ENCODE peak calls at places on chromosomes 1 and 21, in five cellular contexts. One of them, this sample, is unnamed.

GRCh38 chr21:37193006-37193405 is 74.1 kb downstream of the VPS26C start:
- DNase-seq in activated naive CD4-positive, alpha-beta T cell treated with anti-CD3 and anti-CD28 coated beads, Interleukin-2, amount 50 U/mL, for 16 hours: no peak
- DNase-seq in NCI-H2171 treated with DMSO at 0.1 percent for 48 hours: no peak
- DNase-seq in activated CD4-positive, alpha-beta T cell treated with anti-CD3 and anti-CD28 coated beads, Interleukin-2, amount 50 U/mL, for 1 hour: no peak
- DNase-seq in occipital lobe: no peak
- DNase-seq in this sample: no peak

GRCh38 chr21:29546071-29546470 is 247.3 kb downstream of the BACH1 start:
- DNase-seq in activated naive CD4-positive, alpha-beta T cell treated with anti-CD3 and anti-CD28 coated beads, Interleukin-2, amount 50 U/mL, for 16 hours: no peak
- DNase-seq in NCI-H2171 treated with DMSO at 0.1 percent for 48 hours: no peak
- DNase-seq in activated CD4-positive, alpha-beta T cell treated with anti-CD3 and anti-CD28 coated beads, Interleukin-2, amount 50 U/mL, for 1 hour: no peak
- DNase-seq in occipital lobe: no peak
- DNase-seq in this sample: no peak

GRCh38 chr1:109770331-109771095 is 6.8 kb upstream of the EPS8L3 start:
- DNase-seq in activated naive CD4-positive, alpha-beta T cell treated with anti-CD3 and anti-CD28 coated beads, Interleukin-2, amount 50 U/mL, for 16 hours: peak
- DNase-seq in NCI-H2171 treated with DMSO at 0.1 percent for 48 hours: no peak
- DNase-seq in activated CD4-positive, alpha-beta T cell treated with anti-CD3 and anti-CD28 coated beads, Interleukin-2, amount 50 U/mL, for 1 hour: no peak
- DNase-seq in occipital lobe: peak
- DNase-seq in this sample: no peak

GRCh38 chr1:85504417-85504816 is 39.5 kb upstream of the DDAH1 start:
- DNase-seq in activated naive CD4-positive, alpha-beta T cell treated with anti-CD3 and anti-CD28 coated beads, Interleukin-2, amount 50 U/mL, for 16 hours: no peak
- DNase-seq in NCI-H2171 treated with DMSO at 0.1 percent for 48 hours: no peak
- DNase-seq in activated CD4-positive, alpha-beta T cell treated with anti-CD3 and anti-CD28 coated beads, Interleukin-2, amount 50 U/mL, for 1 hour: no peak
- DNase-seq in occipital lobe: no peak
- DNase-seq in this sample: no peak

GRCh38 chr1:11053758-11054137 is 6.1 kb downstream of the SRM start:
- DNase-seq in activated naive CD4-positive, alpha-beta T cell treated with anti-CD3 and anti-CD28 coated beads, Interleukin-2, amount 50 U/mL, for 16 hours: no peak
- DNase-seq in NCI-H2171 treated with DMSO at 0.1 percent for 48 hours: no peak
- DNase-seq in activated CD4-positive, alpha-beta T cell treated with anti-CD3 and anti-CD28 coated beads, Interleukin-2, amount 50 U/mL, for 1 hour: no peak
- DNase-seq in occipital lobe: no peak
- DNase-seq in this sample: no peak

GRCh38 chr1:82819234-82819633 is 1018.5 kb downstream of the ADGRL2 start:
- DNase-seq in activated naive CD4-positive, alpha-beta T cell treated with anti-CD3 and anti-CD28 coated beads, Interleukin-2, amount 50 U/mL, for 16 hours: no peak
- DNase-seq in NCI-H2171 treated with DMSO at 0.1 percent for 48 hours: no peak
- DNase-seq in activated CD4-positive, alpha-beta T cell treated with anti-CD3 and anti-CD28 coated beads, Interleukin-2, amount 50 U/mL, for 1 hour: no peak
- DNase-seq in occipital lobe: no peak
- DNase-seq in this sample: peak

GRCh38 chr1:38551318-38551717 is 308.3 kb downstream of the RRAGC start:
- DNase-seq in activated naive CD4-positive, alpha-beta T cell treated with anti-CD3 and anti-CD28 coated beads, Interleukin-2, amount 50 U/mL, for 16 hours: no peak
- DNase-seq in NCI-H2171 treated with DMSO at 0.1 percent for 48 hours: no peak
- DNase-seq in activated CD4-positive, alpha-beta T cell treated with anti-CD3 and anti-CD28 coated beads, Interleukin-2, amount 50 U/mL, for 1 hour: no peak
- DNase-seq in occipital lobe: no peak
- DNase-seq in this sample: no peak

GRCh38 chr1:27643626-27644368 is 8.8 kb upstream of the FGR start:
- DNase-seq in activated naive CD4-positive, alpha-beta T cell treated with anti-CD3 and anti-CD28 coated beads, Interleukin-2, amount 50 U/mL, for 16 hours: peak
- DNase-seq in NCI-H2171 treated with DMSO at 0.1 percent for 48 hours: peak
- DNase-seq in activated CD4-positive, alpha-beta T cell treated with anti-CD3 and anti-CD28 coated beads, Interleukin-2, amount 50 U/mL, for 1 hour: peak
- DNase-seq in occipital lobe: no peak
- DNase-seq in this sample: peak

GRCh38 chr1:8862528-8862927 is 16.0 kb downstream of the ENO1 start:
- DNase-seq in activated naive CD4-positive, alpha-beta T cell treated with anti-CD3 and anti-CD28 coated beads, Interleukin-2, amount 50 U/mL, for 16 hours: peak
- DNase-seq in NCI-H2171 treated with DMSO at 0.1 percent for 48 hours: no peak
- DNase-seq in activated CD4-positive, alpha-beta T cell treated with anti-CD3 and anti-CD28 coated beads, Interleukin-2, amount 50 U/mL, for 1 hour: peak
- DNase-seq in occipital lobe: no peak
- DNase-seq in this sample: peak

GRCh38 chr1:109762821-109763645 is 690 bp downstream of the EPS8L3 start:
- DNase-seq in activated naive CD4-positive, alpha-beta T cell treated with anti-CD3 and anti-CD28 coated beads, Interleukin-2, amount 50 U/mL, for 16 hours: peak
- DNase-seq in NCI-H2171 treated with DMSO at 0.1 percent for 48 hours: no peak
- DNase-seq in activated CD4-positive, alpha-beta T cell treated with anti-CD3 and anti-CD28 coated beads, Interleukin-2, amount 50 U/mL, for 1 hour: no peak
- DNase-seq in occipital lobe: no peak
- DNase-seq in this sample: no peak

GRCh38 chr1:3942416-3943122 is 42.5 kb upstream of the C1orf174 start:
- DNase-seq in activated naive CD4-positive, alpha-beta T cell treated with anti-CD3 and anti-CD28 coated beads, Interleukin-2, amount 50 U/mL, for 16 hours: no peak
- DNase-seq in NCI-H2171 treated with DMSO at 0.1 percent for 48 hours: no peak
- DNase-seq in activated CD4-positive, alpha-beta T cell treated with anti-CD3 and anti-CD28 coated beads, Interleukin-2, amount 50 U/mL, for 1 hour: no peak
- DNase-seq in occipital lobe: no peak
- DNase-seq in this sample: no peak

GRCh38 chr1:179313004-179313403 is 19.4 kb downstream of the SOAT1 start:
- DNase-seq in activated naive CD4-positive, alpha-beta T cell treated with anti-CD3 and anti-CD28 coated beads, Interleukin-2, amount 50 U/mL, for 16 hours: no peak
- DNase-seq in NCI-H2171 treated with DMSO at 0.1 percent for 48 hours: no peak
- DNase-seq in activated CD4-positive, alpha-beta T cell treated with anti-CD3 and anti-CD28 coated beads, Interleukin-2, amount 50 U/mL, for 1 hour: no peak
- DNase-seq in occipital lobe: no peak
- DNase-seq in this sample: no peak

GRCh38 chr1:10973552-10973951 is 38.9 kb upstream of the TARDBP start:
- DNase-seq in activated naive CD4-positive, alpha-beta T cell treated with anti-CD3 and anti-CD28 coated beads, Interleukin-2, amount 50 U/mL, for 16 hours: no peak
- DNase-seq in NCI-H2171 treated with DMSO at 0.1 percent for 48 hours: no peak
- DNase-seq in activated CD4-positive, alpha-beta T cell treated with anti-CD3 and anti-CD28 coated beads, Interleukin-2, amount 50 U/mL, for 1 hour: no peak
- DNase-seq in occipital lobe: no peak
- DNase-seq in this sample: no peak

GRCh38 chr1:232966663-232967062 is 16.3 kb downstream of the NTPCR start:
- DNase-seq in activated naive CD4-positive, alpha-beta T cell treated with anti-CD3 and anti-CD28 coated beads, Interleukin-2, amount 50 U/mL, for 16 hours: no peak
- DNase-seq in NCI-H2171 treated with DMSO at 0.1 percent for 48 hours: peak
- DNase-seq in activated CD4-positive, alpha-beta T cell treated with anti-CD3 and anti-CD28 coated beads, Interleukin-2, amount 50 U/mL, for 1 hour: no peak
- DNase-seq in occipital lobe: no peak
- DNase-seq in this sample: no peak

GRCh38 chr1:43270421-43271095 is 775 bp downstream of the TMEM125 start:
- DNase-seq in activated naive CD4-positive, alpha-beta T cell treated with anti-CD3 and anti-CD28 coated beads, Interleukin-2, amount 50 U/mL, for 16 hours: peak
- DNase-seq in NCI-H2171 treated with DMSO at 0.1 percent for 48 hours: peak
- DNase-seq in activated CD4-positive, alpha-beta T cell treated with anti-CD3 and anti-CD28 coated beads, Interleukin-2, amount 50 U/mL, for 1 hour: no peak
- DNase-seq in occipital lobe: no peak
- DNase-seq in this sample: no peak

GRCh38 chr1:52725903-52726264 is 369 bp upstream of the ZYG11B start:
- DNase-seq in activated naive CD4-positive, alpha-beta T cell treated with anti-CD3 and anti-CD28 coated beads, Interleukin-2, amount 50 U/mL, for 16 hours: no peak
- DNase-seq in NCI-H2171 treated with DMSO at 0.1 percent for 48 hours: no peak
- DNase-seq in activated CD4-positive, alpha-beta T cell treated with anti-CD3 and anti-CD28 coated beads, Interleukin-2, amount 50 U/mL, for 1 hour: no peak
- DNase-seq in occipital lobe: no peak
- DNase-seq in this sample: no peak

GRCh38 chr1:72281144-72281543 is 1.2 kb downstream of the NEGR1 start:
- DNase-seq in activated naive CD4-positive, alpha-beta T cell treated with anti-CD3 and anti-CD28 coated beads, Interleukin-2, amount 50 U/mL, for 16 hours: no peak
- DNase-seq in NCI-H2171 treated with DMSO at 0.1 percent for 48 hours: no peak
- DNase-seq in activated CD4-positive, alpha-beta T cell treated with anti-CD3 and anti-CD28 coated beads, Interleukin-2, amount 50 U/mL, for 1 hour: no peak
- DNase-seq in occipital lobe: no peak
- DNase-seq in this sample: no peak

GRCh38 chr1:221778535-221779142 is 36.8 kb upstream of the DUSP10 start:
- DNase-seq in activated naive CD4-positive, alpha-beta T cell treated with anti-CD3 and anti-CD28 coated beads, Interleukin-2, amount 50 U/mL, for 16 hours: no peak
- DNase-seq in NCI-H2171 treated with DMSO at 0.1 percent for 48 hours: no peak
- DNase-seq in activated CD4-positive, alpha-beta T cell treated with anti-CD3 and anti-CD28 coated beads, Interleukin-2, amount 50 U/mL, for 1 hour: peak
- DNase-seq in occipital lobe: no peak
- DNase-seq in this sample: peak

GRCh38 chr1:31944205-31945089 is 6.3 kb upstream of the PTP4A2 start:
- DNase-seq in activated naive CD4-positive, alpha-beta T cell treated with anti-CD3 and anti-CD28 coated beads, Interleukin-2, amount 50 U/mL, for 16 hours: peak
- DNase-seq in NCI-H2171 treated with DMSO at 0.1 percent for 48 hours: no peak
- DNase-seq in activated CD4-positive, alpha-beta T cell treated with anti-CD3 and anti-CD28 coated beads, Interleukin-2, amount 50 U/mL, for 1 hour: peak
- DNase-seq in occipital lobe: no peak
- DNase-seq in this sample: peak

GRCh38 chr1:85374160-85374559 is 90.8 kb downstream of the DDAH1 start:
- DNase-seq in activated naive CD4-positive, alpha-beta T cell treated with anti-CD3 and anti-CD28 coated beads, Interleukin-2, amount 50 U/mL, for 16 hours: no peak
- DNase-seq in NCI-H2171 treated with DMSO at 0.1 percent for 48 hours: no peak
- DNase-seq in activated CD4-positive, alpha-beta T cell treated with anti-CD3 and anti-CD28 coated beads, Interleukin-2, amount 50 U/mL, for 1 hour: no peak
- DNase-seq in occipital lobe: no peak
- DNase-seq in this sample: no peak

GRCh38 chr21:33901421-33902288 is 13.9 kb downstream of the ATP5PO start:
- DNase-seq in activated naive CD4-positive, alpha-beta T cell treated with anti-CD3 and anti-CD28 coated beads, Interleukin-2, amount 50 U/mL, for 16 hours: no peak
- DNase-seq in NCI-H2171 treated with DMSO at 0.1 percent for 48 hours: peak
- DNase-seq in activated CD4-positive, alpha-beta T cell treated with anti-CD3 and anti-CD28 coated beads, Interleukin-2, amount 50 U/mL, for 1 hour: no peak
- DNase-seq in occipital lobe: no peak
- DNase-seq in this sample: no peak

GRCh38 chr21:30057108-30057507 is 109.5 kb downstream of the CLDN17 start:
- DNase-seq in activated naive CD4-positive, alpha-beta T cell treated with anti-CD3 and anti-CD28 coated beads, Interleukin-2, amount 50 U/mL, for 16 hours: no peak
- DNase-seq in NCI-H2171 treated with DMSO at 0.1 percent for 48 hours: no peak
- DNase-seq in activated CD4-positive, alpha-beta T cell treated with anti-CD3 and anti-CD28 coated beads, Interleukin-2, amount 50 U/mL, for 1 hour: no peak
- DNase-seq in occipital lobe: no peak
- DNase-seq in this sample: no peak

GRCh38 chr1:30402031-30402430 is 321.4 kb downstream of the MATN1 start:
- DNase-seq in activated naive CD4-positive, alpha-beta T cell treated with anti-CD3 and anti-CD28 coated beads, Interleukin-2, amount 50 U/mL, for 16 hours: no peak
- DNase-seq in NCI-H2171 treated with DMSO at 0.1 percent for 48 hours: no peak
- DNase-seq in activated CD4-positive, alpha-beta T cell treated with anti-CD3 and anti-CD28 coated beads, Interleukin-2, amount 50 U/mL, for 1 hour: no peak
- DNase-seq in occipital lobe: no peak
- DNase-seq in this sample: no peak

GRCh38 chr1:206447792-206448191 is 22.5 kb upstream of the IKBKE start:
- DNase-seq in activated naive CD4-positive, alpha-beta T cell treated with anti-CD3 and anti-CD28 coated beads, Interleukin-2, amount 50 U/mL, for 16 hours: no peak
- DNase-seq in NCI-H2171 treated with DMSO at 0.1 percent for 48 hours: no peak
- DNase-seq in activated CD4-positive, alpha-beta T cell treated with anti-CD3 and anti-CD28 coated beads, Interleukin-2, amount 50 U/mL, for 1 hour: no peak
- DNase-seq in occipital lobe: no peak
- DNase-seq in this sample: no peak

GRCh38 chr1:114695430-114696093 is at the start of gene AMPD1:
- DNase-seq in activated naive CD4-positive, alpha-beta T cell treated with anti-CD3 and anti-CD28 coated beads, Interleukin-2, amount 50 U/mL, for 16 hours: no peak
- DNase-seq in NCI-H2171 treated with DMSO at 0.1 percent for 48 hours: no peak
- DNase-seq in activated CD4-positive, alpha-beta T cell treated with anti-CD3 and anti-CD28 coated beads, Interleukin-2, amount 50 U/mL, for 1 hour: no peak
- DNase-seq in occipital lobe: no peak
- DNase-seq in this sample: no peak

GRCh38 chr1:218257971-218258370 is 27.1 kb upstream of the RRP15 start:
- DNase-seq in activated naive CD4-positive, alpha-beta T cell treated with anti-CD3 and anti-CD28 coated beads, Interleukin-2, amount 50 U/mL, for 16 hours: no peak
- DNase-seq in NCI-H2171 treated with DMSO at 0.1 percent for 48 hours: no peak
- DNase-seq in activated CD4-positive, alpha-beta T cell treated with anti-CD3 and anti-CD28 coated beads, Interleukin-2, amount 50 U/mL, for 1 hour: no peak
- DNase-seq in occipital lobe: no peak
- DNase-seq in this sample: no peak

This sample was measured in CD4-positive, CD25-positive, alpha-beta regulatory T cell.